ENCODE peak calls at places on chromosomes 4 and X, in five cellular contexts. One of them, this sample, is unnamed.

GRCh38 chr4:185921583-185922555 is 109.9 kb upstream of the SORBS2 start:
- DNase-seq in head of caudate nucleus: no peak
- DNase-seq in left ventricle myocardium superior: no peak
- DNase-seq in NCI-H2171: no peak
- DNase-seq in NCI-H510A treated with DMSO at 0.1 percent for 48 hours: no peak
- DNase-seq in this sample: no peak

GRCh38 chrX:638482-639131 is 8.0 kb downstream of the SHOX start:
- DNase-seq in head of caudate nucleus: no peak
- DNase-seq in left ventricle myocardium superior: no peak
- DNase-seq in NCI-H2171: no peak
- DNase-seq in NCI-H510A treated with DMSO at 0.1 percent for 48 hours: no peak
- DNase-seq in this sample: no peak

GRCh38 chr4:153413827-153414226 is 52.3 kb upstream of the TMEM131L start:
- DNase-seq in head of caudate nucleus: no peak
- DNase-seq in left ventricle myocardium superior: no peak
- DNase-seq in NCI-H2171: no peak
- DNase-seq in NCI-H510A treated with DMSO at 0.1 percent for 48 hours: no peak
- DNase-seq in this sample: no peak

GRCh38 chr4:37685211-37685725 is 908 bp downstream of the RELL1 start:
- DNase-seq in head of caudate nucleus: no peak
- DNase-seq in left ventricle myocardium superior: no peak
- DNase-seq in NCI-H2171: no peak
- DNase-seq in NCI-H510A treated with DMSO at 0.1 percent for 48 hours: no peak
- DNase-seq in this sample: no peak

GRCh38 chr4:14111730-14112171 is 484.2 kb upstream of the BOD1L1 start:
- DNase-seq in head of caudate nucleus: no peak
- DNase-seq in left ventricle myocardium superior: no peak
- DNase-seq in NCI-H2171: no peak
- DNase-seq in NCI-H510A treated with DMSO at 0.1 percent for 48 hours: no peak
- DNase-seq in this sample: no peak

GRCh38 chr4:8451440-8452182 is 11.0 kb downstream of the TRMT44 start:
- DNase-seq in head of caudate nucleus: no peak
- DNase-seq in left ventricle myocardium superior: no peak
- DNase-seq in NCI-H2171: no peak
- DNase-seq in NCI-H510A treated with DMSO at 0.1 percent for 48 hours: no peak
- DNase-seq in this sample: no peak

GRCh38 chr4:98653890-98654867 is 4.2 kb downstream of the TSPAN5 start:
- DNase-seq in head of caudate nucleus: no peak
- DNase-seq in left ventricle myocardium superior: no peak
- DNase-seq in NCI-H2171: no peak
- DNase-seq in NCI-H510A treated with DMSO at 0.1 percent for 48 hours: no peak
- DNase-seq in this sample: no peak

GRCh38 chr4:768995-769394 is 56.9 kb downstream of the CPLX1 start:
- DNase-seq in head of caudate nucleus: no peak
- DNase-seq in left ventricle myocardium superior: peak; percentile 27
- DNase-seq in NCI-H2171: no peak
- DNase-seq in NCI-H510A treated with DMSO at 0.1 percent for 48 hours: no peak
- DNase-seq in this sample: no peak

GRCh38 chr4:150976478-150977118 is 38.5 kb downstream of the LRBA start:
- DNase-seq in head of caudate nucleus: no peak
- DNase-seq in left ventricle myocardium superior: no peak
- DNase-seq in NCI-H2171: no peak
- DNase-seq in NCI-H510A treated with DMSO at 0.1 percent for 48 hours: no peak
- DNase-seq in this sample: peak; percentile 63

GRCh38 chr4:175071123-175071522 is 153.0 kb downstream of the ADAM29 start:
- DNase-seq in head of caudate nucleus: no peak
- DNase-seq in left ventricle myocardium superior: no peak
- DNase-seq in NCI-H2171: no peak
- DNase-seq in NCI-H510A treated with DMSO at 0.1 percent for 48 hours: no peak
- DNase-seq in this sample: no peak

GRCh38 chrX:153862369-153863250 is 23.4 kb downstream of the L1CAM start:
- DNase-seq in head of caudate nucleus: no peak
- DNase-seq in left ventricle myocardium superior: no peak
- DNase-seq in NCI-H2171: no peak
- DNase-seq in NCI-H510A treated with DMSO at 0.1 percent for 48 hours: no peak
- DNase-seq in this sample: no peak

This sample was measured in HuH-7.